ENCODE peak calls at places on chromosomes 6 and 20, in six cellular contexts. V, L, H, Q, M and N are unnamed samples.
A peak's percentile ranks its signal among the peaks of the same experiment; 100 is the strongest.

GRCh38 chr6:125357515-125358256 is 55.9 kb upstream of the HDDC2 start:
- DNase-seq in V (no peak), L (peak; percentile 72), H (peak; percentile 83), Q (no peak), M (no peak), N (no peak)

GRCh38 chr6:130843575-130844320 is 16.5 kb downstream of the SMLR1 start:
- DNase-seq in V (peak; percentile 50), L (peak; percentile 50), H (peak; percentile 42), Q (no peak), M (no peak), N (peak; percentile 43)

GRCh38 chr6:36327226-36328009 is 9.3 kb downstream of the BNIP5 start:
- DNase-seq in V (no peak), L (no peak), H (no peak), Q (no peak), M (no peak), N (no peak)

GRCh38 chr20:49034070-49034732 is 11.9 kb upstream of the CSE1L start:
- DNase-seq in V (no peak), L (no peak), H (no peak), Q (no peak), M (no peak), N (no peak)

GRCh38 chr6:4371207-4371921 is 236.0 kb upstream of the ECI2 start:
- DNase-seq in V (no peak), L (peak; percentile 59), H (peak; percentile 87), Q (no peak), M (no peak), N (no peak)

GRCh38 chr20:48995599-48995998 is 50.5 kb upstream of the CSE1L start:
- DNase-seq in V (no peak), L (no peak), H (no peak), Q (no peak), M (no peak), N (no peak)

GRCh38 chr6:48281217-48281616 is 170.2 kb upstream of the PTCHD4 start:
- DNase-seq in V (no peak), L (no peak), H (no peak), Q (no peak), M (no peak), N (no peak)

GRCh38 chr6:44537306-44538049 is 150.0 kb downstream of the CDC5L start:
- DNase-seq in V (no peak), L (no peak), H (no peak), Q (no peak), M (peak; percentile 16), N (no peak)

GRCh38 chr20:7496394-7497111 is 443.7 kb downstream of the HAO1 start:
- DNase-seq in V (no peak), L (peak; percentile 90), H (peak; percentile 72), Q (no peak), M (no peak), N (no peak)

GRCh38 chr20:62902926-62903615 is 23.2 kb downstream of the DIDO1 start:
- DNase-seq in V (no peak), L (peak; percentile 50), H (peak; percentile 44), Q (peak; percentile 2), M (no peak), N (peak; percentile 19)

GRCh38 chr20:59723607-59724456 is 119.5 kb downstream of the PHACTR3 start:
- DNase-seq in V (no peak), L (no peak), H (no peak), Q (no peak), M (no peak), N (no peak)

GRCh38 chr6:125957845-125958244 is 1.3 kb downstream of the HINT3 start:
- DNase-seq in V (no peak), L (peak; percentile 22), H (no peak), Q (no peak), M (no peak), N (peak; percentile 84)

GRCh38 chr20:36525620-36526365 is 15.5 kb upstream of the MYL9 start:
- DNase-seq in V (no peak), L (no peak), H (no peak), Q (no peak), M (no peak), N (no peak)

GRCh38 chr6:110358536-110359148 is 493 bp upstream of the METTL24 start:
- DNase-seq in V (no peak), L (no peak), H (no peak), Q (no peak), M (no peak), N (no peak)

GRCh38 chr20:50756447-50756846 is 25.1 kb downstream of the PARD6B start:
- DNase-seq in V (no peak), L (no peak), H (no peak), Q (no peak), M (no peak), N (no peak)

GRCh38 chr6:31826793-31827285 is 699 bp upstream of the HSPA1B start:
- DNase-seq in V (peak; percentile 58), L (no peak), H (no peak), Q (peak; percentile 91), M (no peak), N (peak; percentile 83)

GRCh38 chr6:8279094-8279805 is 156.1 kb downstream of the SLC35B3 start:
- DNase-seq in V (no peak), L (no peak), H (no peak), Q (no peak), M (no peak), N (peak; percentile 9)

GRCh38 chr6:149857541-149857940 is 6.6 kb downstream of the LRP11 start:
- DNase-seq in V (no peak), L (no peak), H (no peak), Q (no peak), M (no peak), N (peak; percentile 43)

GRCh38 chr6:149855040-149855654 is 9.0 kb downstream of the LRP11 start:
- DNase-seq in V (no peak), L (peak; percentile 94), H (peak; percentile 92), Q (no peak), M (no peak), N (peak; percentile 97)

GRCh38 chr6:149854532-149854931 is 9.6 kb downstream of the LRP11 start:
- DNase-seq in V (no peak), L (peak; percentile 23), H (no peak), Q (peak; percentile 70), M (no peak), N (peak; percentile 86)

GRCh38 chr6:149856256-149856994 is 7.7 kb downstream of the LRP11 start:
- DNase-seq in V (no peak), L (peak; percentile 46), H (no peak), Q (no peak), M (no peak), N (peak; percentile 36)

DNA sequence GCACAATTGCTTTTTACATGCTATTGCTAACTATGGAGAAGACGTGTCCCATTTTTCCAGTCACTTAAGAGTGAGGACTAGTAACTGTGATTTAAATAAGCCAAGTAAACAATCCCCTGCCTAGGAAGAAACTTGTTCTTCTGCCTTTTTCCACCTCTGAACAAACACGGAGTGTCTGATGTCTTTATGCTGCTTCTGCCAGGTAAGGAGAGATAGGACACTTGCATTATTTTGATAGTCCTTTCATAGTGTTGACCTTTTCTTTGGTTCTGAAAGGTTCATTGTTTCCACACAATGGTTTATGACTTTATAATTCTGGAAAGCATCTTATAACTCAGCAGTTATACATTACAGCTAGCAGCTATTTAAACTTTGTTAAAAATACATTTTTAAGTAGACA is 8.4 kb downstream of the LRP11 start:
- DNase-seq in V (no peak), L (no peak), H (no peak), Q (no peak), M (no peak), N (peak; percentile 36)
- H3K4me3 ChIP-seq in V (peak overlapping the region; percentile 20), L (peak overlapping the region; percentile 49), H (peak overlapping the region; percentile 57), Q (no peak overlapping the region), M (no peak overlapping the region), N (peak overlapping the region; percentile 37)

DNA sequence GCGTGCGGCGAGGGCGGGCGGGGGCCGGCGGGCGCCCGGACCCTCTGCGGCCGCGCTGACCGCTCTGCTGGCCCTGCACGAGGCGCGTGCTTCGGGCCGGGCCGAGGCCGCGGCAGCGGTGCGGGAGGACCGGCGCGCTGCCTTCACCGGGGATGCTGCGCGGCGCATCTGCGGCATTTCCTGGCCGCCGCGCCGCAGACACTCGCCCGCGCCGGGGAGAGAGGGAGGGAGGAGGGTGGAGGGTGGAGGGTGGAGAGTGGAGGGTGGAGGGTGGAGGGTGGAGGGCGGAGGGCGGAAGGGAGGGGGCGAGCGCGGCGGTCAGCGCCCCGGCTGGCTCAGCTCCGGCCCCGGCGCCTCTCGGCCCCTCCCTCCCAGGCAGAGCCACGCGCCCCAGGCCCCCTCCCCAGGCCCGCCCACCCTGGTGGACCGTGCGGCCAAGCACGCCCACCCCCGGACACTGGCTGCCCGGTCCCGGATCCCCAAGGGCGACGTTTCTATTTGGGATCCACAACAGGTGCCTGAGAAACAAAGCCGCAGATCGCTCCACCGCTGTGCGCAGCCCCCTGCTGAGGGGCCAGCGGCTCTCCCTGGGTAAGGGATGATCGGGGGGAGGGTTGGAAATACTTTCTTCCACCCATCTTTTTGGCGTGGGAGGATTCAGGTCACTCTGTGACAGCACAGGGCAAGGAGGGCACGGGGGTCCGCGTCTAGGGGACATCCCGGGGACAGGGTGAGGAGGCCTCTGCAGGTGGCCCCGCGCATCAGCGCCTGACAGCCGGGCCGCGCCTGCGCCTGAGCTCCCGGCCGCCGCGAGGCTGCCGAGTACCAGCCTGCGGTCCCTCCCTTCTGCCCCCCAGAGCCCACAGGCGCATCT is 111.2 kb upstream of the BEND6 start:
- DNase-seq in V (no peak), L (peak; percentile 81), H (peak; percentile 67), Q (peak; percentile 81), M (peak; percentile 96), N (peak; percentile 91)
- TF ChIP-seq CTCF in V (peak; percentile 63), L (peak; percentile 59), H (peak; percentile 71), Q (peak; percentile 61), M (peak; percentile 91), N (peak; percentile 50)

GRCh38 chr6:95095855-95096254 is 481.5 kb upstream of the MANEA start:
- DNase-seq in V (no peak), L (no peak), H (no peak), Q (no peak), M (no peak), N (no peak)

GRCh38 chr6:95095271-95095670 is 482.1 kb upstream of the MANEA start:
- DNase-seq in V (no peak), L (peak; percentile 36), H (no peak), Q (no peak), M (no peak), N (peak; percentile 66)

GRCh38 chr6:95091823-95092436 is 485.4 kb upstream of the MANEA start:
- DNase-seq in V (peak; percentile 20), L (peak; percentile 83), H (peak; percentile 39), Q (no peak), M (no peak), N (peak; percentile 76)

GRCh38 chr6:95093154-95093553 is 484.2 kb upstream of the MANEA start:
- DNase-seq in V (no peak), L (peak; percentile 63), H (no peak), Q (no peak), M (no peak), N (peak; percentile 83)

GRCh38 chr6:95094751-95095150 is 482.6 kb upstream of the MANEA start:
- DNase-seq in V (no peak), L (peak; percentile 71), H (peak; percentile 13), Q (no peak), M (no peak), N (peak; percentile 84)
- H3K4me3 ChIP-seq in V (no peak overlapping the region), L (no peak overlapping the region), H (no peak overlapping the region), Q (no peak overlapping the region), M (no peak overlapping the region), N (peak overlapping the region; percentile 10)

GRCh38 chr6:75118925-75119515 is 86.8 kb downstream of the COL12A1 start:
- DNase-seq in V (no peak), L (no peak), H (no peak), Q (no peak), M (no peak), N (no peak)

GRCh38 chr6:75116946-75117345 is 88.9 kb downstream of the COL12A1 start:
- DNase-seq in V (no peak), L (peak; percentile 16), H (peak; percentile 42), Q (no peak), M (no peak), N (no peak)

GRCh38 chr6:75114795-75115194 is 91.1 kb downstream of the COL12A1 start:
- DNase-seq in V (no peak), L (no peak), H (no peak), Q (no peak), M (no peak), N (no peak)

GRCh38 chr6:75115501-75115900 is 90.4 kb downstream of the COL12A1 start:
- DNase-seq in V (no peak), L (peak; percentile 72), H (peak; percentile 71), Q (no peak), M (no peak), N (no peak)

GRCh38 chr6:75117701-75118100 is 88.2 kb downstream of the COL12A1 start:
- DNase-seq in V (no peak), L (peak; percentile 29), H (peak; percentile 35), Q (no peak), M (no peak), N (no peak)
- TF ChIP-seq CTCF in V (no peak), L (no peak), H (no peak), Q (no peak), M (no peak), N (no peak)